ENCODE peak calls at places on chromosomes 2 and 18, in five cellular contexts. Z, U, P, E and T are unnamed samples.

GRCh38 chr18:3603460-3604259 is 153.7 kb downstream of the TGIF1 start:
- DNase-seq in E (no peak), P (peak), U (no peak), Z (peak), T (peak)

GRCh38 chr2:41836944-41837343 is 210.9 kb upstream of the PKDCC start:
- DNase-seq in Z (no peak), U (no peak), E (no peak), P (no peak), T (no peak)

GRCh38 chr18:74501386-74501785 is 5.2 kb downstream of the CNDP2 start:
- DNase-seq in E (no peak), Z (peak), P (no peak), U (no peak), T (no peak)

GRCh38 chr2:219446101-219446504 is 11.5 kb downstream of the SPEG start:
- DNase-seq in E (no peak), U (peak), Z (no peak), P (peak), T (peak)

GRCh38 chr2:85501244-85501643 is 37.7 kb upstream of the MAT2A start:
- DNase-seq in U (no peak), P (no peak), E (no peak), Z (no peak), T (no peak)

GRCh38 chr2:176432439-176432838 is 163.2 kb downstream of the MTX2 start:
- DNase-seq in P (no peak), E (no peak), Z (no peak), U (no peak), T (no peak)

GRCh38 chr2:86521922-86522321 is 41.3 kb downstream of the CHMP3 start:
- DNase-seq in U (no peak), P (no peak), E (no peak), Z (no peak), T (no peak)

GRCh38 chr2:157246212-157247067 is 11.1 kb upstream of the GALNT5 start:
- DNase-seq in U (no peak), E (no peak), Z (peak), P (no peak), T (no peak)

GRCh38 chr2:2232167-2232566 is 98.9 kb downstream of the MYT1L start:
- DNase-seq in U (peak), P (no peak), Z (no peak), E (no peak), T (peak)

GRCh38 chr2:7860693-7861092 is 821.2 kb upstream of the ID2 start:
- DNase-seq in Z (peak), P (no peak), U (no peak), E (no peak), T (no peak)

GRCh38 chr2:165058471-165059265 is 103.3 kb upstream of the SLC38A11 start:
- DNase-seq in P (no peak), U (no peak), E (no peak), Z (no peak), T (no peak)

GRCh38 chr18:36593641-36594040 is 235.2 kb downstream of the TPGS2 start:
- DNase-seq in U (no peak), P (no peak), Z (no peak), E (no peak), T (no peak)

GRCh38 chr2:74588664-74589063 is 34.1 kb downstream of the DOK1 start:
- DNase-seq in P (no peak), E (no peak), U (no peak), Z (no peak), T (no peak)

GRCh38 chr2:224938670-224939309 is 103.5 kb downstream of the DOCK10 start:
- DNase-seq in Z (no peak), P (no peak), U (no peak), E (no peak), T (peak)

GRCh38 chr2:109287838-109288237 is 158.8 kb downstream of the SH3RF3 start:
- DNase-seq in E (no peak), P (no peak), U (no peak), Z (no peak), T (no peak)

GRCh38 chr2:114022360-114023085 is 132.6 kb downstream of the ACTR3 start:
- DNase-seq in E (no peak), U (no peak), P (no peak), Z (peak), T (no peak)

GRCh38 chr18:79744625-79745024 is 53.1 kb upstream of the KCNG2 start:
- DNase-seq in U (no peak), P (no peak), Z (no peak), E (no peak), T (no peak)

GRCh38 chr2:1930956-1931914 is 186.9 kb upstream of the PXDN start:
- DNase-seq in U (no peak), P (peak), E (no peak), Z (no peak), T (no peak)

GRCh38 chr18:12429556-12429955 is 21.8 kb downstream of the PRELID3A start:
- DNase-seq in P (no peak), E (no peak), Z (no peak), U (no peak), T (no peak)

GRCh38 chr2:7029291-7030059 is 112.3 kb downstream of the RNF144A start:
- DNase-seq in Z (no peak), P (no peak), E (no peak), U (no peak), T (no peak)

GRCh38 chr2:128358941-128359731 is 40.5 kb upstream of the HS6ST1 start:
- DNase-seq in Z (no peak), E (no peak), P (no peak), U (no peak), T (no peak)

GRCh38 chr2:46135230-46135555 is 162.0 kb upstream of the EPAS1 start:
- DNase-seq in E (no peak), Z (no peak), P (no peak), U (no peak), T (no peak)

GRCh38 chr2:168208652-168209051 is 38.7 kb downstream of the STK39 start:
- DNase-seq in U (no peak), Z (no peak), P (no peak), E (no peak), T (no peak)

GRCh38 chr2:215238485-215239098 is 73.3 kb upstream of the ATIC start:
- DNase-seq in U (no peak), P (no peak), Z (peak), E (no peak), T (no peak)